ENCODE peak calls at places on chromosomes 4 and X, in nine cellular contexts. N is effector CD4-positive, alpha-beta T cell; B is LoVo; A is endothelial cell of umbilical vein; D is GM10248; Q is bronchial epithelial cell; L is NCI-H2107; H is EH; T is activated CD8-positive, alpha-beta memory T cell treated with anti-CD3 and anti-CD28 coated beads for 1 hour. R is an unnamed sample.

GRCh38 chr4:128225148-128225547 is 62.5 kb downstream of the PGRMC2 start:
- DNase-seq in Q (no peak), T (no peak), H (peak), B (no peak), A (no peak), D (no peak), L (no peak), N (no peak), R (no peak)

GRCh38 chr4:24364852-24365251 is 219.5 kb downstream of the DHX15 start:
- DNase-seq in L (no peak), N (no peak), B (no peak), Q (no peak), A (no peak), T (no peak), H (no peak), D (no peak), R (no peak)

GRCh38 chrX:139932077-139932900 is 564 bp downstream of the ATP11C start:
- DNase-seq in A (peak), Q (no peak), D (peak), L (peak), T (no peak), H (peak), N (peak), B (peak), R (peak)

GRCh38 chr4:36399762-36400353 is 118.4 kb downstream of the DTHD1 start:
- DNase-seq in N (peak), L (no peak), D (peak), A (peak), Q (peak), T (no peak), H (no peak), B (peak), R (no peak)

GRCh38 chr4:127622923-127623754 is 9.6 kb upstream of the INTU start:
- DNase-seq in B (no peak), D (no peak), T (no peak), Q (peak), H (peak), A (peak), L (no peak), N (no peak), R (peak)

GRCh38 chr4:4430492-4431195 is 43.7 kb downstream of the NSG1 start:
- DNase-seq in Q (peak), T (no peak), N (no peak), B (peak), L (no peak), D (peak), H (peak), A (peak), R (peak)

GRCh38 chrX:69109706-69110635 is 55.3 kb downstream of the PJA1 start:
- DNase-seq in B (peak), N (no peak), Q (peak), T (no peak), H (peak), A (no peak), L (no peak), D (no peak), R (no peak)

GRCh38 chr4:1505511-1506451 is 99.5 kb upstream of the NKX1-1 start:
- DNase-seq in L (no peak), Q (no peak), B (no peak), H (no peak), A (no peak), N (no peak), T (no peak), D (no peak), R (no peak)

GRCh38 chr4:10762541-10762940 is 78.0 kb upstream of the CLNK start:
- DNase-seq in T (no peak), D (no peak), H (peak), N (no peak), Q (peak), A (no peak), L (peak), B (no peak), R (peak)

GRCh38 chrX:15055146-15055930 is 182.1 kb downstream of the MOSPD2 start:
- DNase-seq in B (no peak), D (no peak), A (no peak), N (no peak), Q (peak), H (peak), L (no peak), T (no peak), R (no peak)

GRCh38 chr4:92520563-92520962 is 216.8 kb downstream of the GRID2 start:
- DNase-seq in N (no peak), D (no peak), B (no peak), L (no peak), T (no peak), Q (no peak), A (peak), H (no peak), R (no peak)

GRCh38 chr4:52095374-52095773 is 44.3 kb downstream of the SPATA18 start:
- DNase-seq in T (no peak), H (no peak), B (no peak), Q (no peak), N (no peak), A (no peak), D (no peak), L (no peak), R (no peak)

GRCh38 chr4:171721937-171722336 is 91.3 kb upstream of the GALNTL6 start:
- DNase-seq in D (no peak), T (no peak), N (no peak), B (no peak), L (no peak), Q (peak), H (no peak), A (no peak), R (no peak)

GRCh38 chrX:117063224-117063623 is 600.4 kb upstream of the CT83 start:
- DNase-seq in A (no peak), D (no peak), L (no peak), N (no peak), H (no peak), Q (no peak), T (no peak), B (no peak), R (no peak)

GRCh38 chr4:141078871-141079270 is 54.4 kb downstream of the RNF150 start:
- DNase-seq in N (no peak), Q (no peak), L (no peak), T (no peak), A (no peak), D (no peak), B (no peak), H (peak), R (no peak)

GRCh38 chr4:13536607-13537006 is 7.7 kb downstream of the NKX3-2 start:
- DNase-seq in T (no peak), L (no peak), D (no peak), A (no peak), H (no peak), Q (no peak), B (no peak), N (no peak), R (no peak)

GRCh38 chrX:41045960-41046567 is 39.2 kb upstream of the USP9X start:
- DNase-seq in Q (no peak), N (no peak), T (no peak), A (peak), D (no peak), B (no peak), L (no peak), H (no peak), R (peak)

GRCh38 chr4:72286185-72286584 is 254.4 kb downstream of the NPFFR2 start:
- DNase-seq in H (peak), D (no peak), A (peak), Q (peak), B (peak), T (no peak), N (no peak), L (no peak), R (peak)

GRCh38 chrX:68705986-68706385 is 58.5 kb downstream of the STARD8 start:
- DNase-seq in A (no peak), Q (no peak), B (no peak), H (no peak), N (no peak), D (no peak), L (no peak), T (no peak), R (no peak)

GRCh38 chrX:122434942-122435341 is 749.1 kb upstream of the GRIA3 start:
- DNase-seq in B (no peak), N (no peak), H (no peak), D (no peak), A (no peak), T (no peak), Q (no peak), L (no peak), R (no peak)

GRCh38 chr4:89609756-89610155 is 227.2 kb downstream of the SNCA start:
- DNase-seq in H (no peak), L (no peak), A (no peak), D (no peak), T (no peak), B (no peak), N (no peak), Q (no peak), R (no peak)

GRCh38 chrX:68710870-68711576 is 63.6 kb downstream of the STARD8 start:
- DNase-seq in L (peak), Q (peak), B (peak), T (no peak), N (no peak), D (peak), A (peak), H (peak), R (peak)

GRCh38 chr4:138677651-138678202 is 337.9 kb upstream of the NOCT start:
- DNase-seq in Q (no peak), H (peak), N (no peak), T (no peak), D (no peak), L (no peak), B (no peak), A (no peak), R (no peak)

GRCh38 chr4:156413411-156413985 is 459.8 kb upstream of the CTSO start:
- DNase-seq in H (no peak), L (no peak), Q (no peak), T (no peak), B (no peak), D (no peak), N (no peak), A (no peak), R (no peak)

GRCh38 chr4:56976283-56976877 is 1.0 kb downstream of the NOA1 start:
- DNase-seq in N (no peak), H (peak), A (peak), B (no peak), Q (no peak), D (peak), L (no peak), T (no peak), R (peak)

GRCh38 chr4:173517781-173518371 is 12.2 kb downstream of the HAND2 start:
- DNase-seq in D (no peak), N (no peak), L (no peak), T (no peak), A (no peak), Q (no peak), H (no peak), B (no peak), R (no peak)

GRCh38 chr4:98688416-98689290 is 30.2 kb upstream of the TSPAN5 start:
- DNase-seq in D (no peak), L (no peak), Q (peak), T (no peak), N (no peak), H (peak), A (peak), B (no peak), R (peak)